ENCODE peak calls at places on chromosome 4, in five cellular contexts. One of them, this sample, is unnamed.

GRCh38 chr4:180190382-180190781 is 2052.8 kb upstream of the TENM3 start:
- DNase-seq in HEK293T: no peak
- DNase-seq in HepG2: no peak
- DNase-seq in GM12878: peak
- DNase-seq in K562: no peak
- DNase-seq in this sample: no peak

GRCh38 chr4:123452585-123452984 is 56.0 kb downstream of the SPRY1 start:
- DNase-seq in K562: no peak
- DNase-seq in GM12878: no peak
- DNase-seq in HepG2: peak
- DNase-seq in HEK293T: no peak
- DNase-seq in this sample: peak

GRCh38 chr4:80179637-80180161 is 17.6 kb upstream of the PRDM8 start:
- DNase-seq in GM12878: no peak
- DNase-seq in HepG2: no peak
- DNase-seq in K562: peak
- DNase-seq in HEK293T: no peak
- DNase-seq in this sample: no peak

GRCh38 chr4:121989715-121990114 is 37.9 kb upstream of the TRPC3 start:
- DNase-seq in K562: peak
- DNase-seq in HEK293T: peak
- DNase-seq in GM12878: no peak
- DNase-seq in HepG2: no peak
- DNase-seq in this sample: no peak

GRCh38 chr4:42151568-42152506 is 618 bp downstream of the BEND4 start:
- DNase-seq in GM12878: no peak
- DNase-seq in K562: no peak
- DNase-seq in HEK293T: peak
- DNase-seq in HepG2: no peak
- DNase-seq in this sample: peak

GRCh38 chr4:29710519-29710918 is 1009.6 kb upstream of the PCDH7 start:
- DNase-seq in HEK293T: no peak
- DNase-seq in HepG2: no peak
- DNase-seq in K562: no peak
- DNase-seq in GM12878: no peak
- DNase-seq in this sample: no peak

GRCh38 chr4:11312389-11312788 is 116.3 kb downstream of the HS3ST1 start:
- DNase-seq in K562: no peak
- DNase-seq in GM12878: no peak
- DNase-seq in HepG2: no peak
- DNase-seq in HEK293T: no peak
- DNase-seq in this sample: no peak

GRCh38 chr4:123977623-123978022 is 581.0 kb downstream of the SPRY1 start:
- DNase-seq in HEK293T: no peak
- DNase-seq in GM12878: no peak
- DNase-seq in K562: no peak
- DNase-seq in HepG2: peak
- DNase-seq in this sample: no peak

GRCh38 chr4:74671074-74671698 is 123.1 kb downstream of the BTC start:
- DNase-seq in GM12878: no peak
- DNase-seq in HepG2: peak
- DNase-seq in K562: peak
- DNase-seq in HEK293T: peak
- DNase-seq in this sample: peak

GRCh38 chr4:1907848-1908525 is 36.8 kb downstream of the NSD2 start:
- DNase-seq in HEK293T: no peak
- DNase-seq in HepG2: no peak
- DNase-seq in K562: no peak
- DNase-seq in GM12878: no peak
- DNase-seq in this sample: no peak

GRCh38 chr4:152255437-152255836 is 280.5 kb downstream of the FBXW7 start:
- DNase-seq in GM12878: peak
- DNase-seq in HepG2: no peak
- DNase-seq in HEK293T: no peak
- DNase-seq in K562: no peak
- DNase-seq in this sample: no peak

GRCh38 chr4:169050308-169050707 is 40.3 kb upstream of the CBR4 start:
- DNase-seq in K562: no peak
- DNase-seq in GM12878: no peak
- DNase-seq in HEK293T: no peak
- DNase-seq in HepG2: no peak
- DNase-seq in this sample: no peak

GRCh38 chr4:147772056-147772455 is 40.2 kb downstream of the ARHGAP10 start:
- DNase-seq in GM12878: no peak
- DNase-seq in HEK293T: no peak
- DNase-seq in HepG2: no peak
- DNase-seq in K562: no peak
- DNase-seq in this sample: no peak

GRCh38 chr4:147285751-147286150 is 195.1 kb upstream of the EDNRA start:
- DNase-seq in HepG2: no peak
- DNase-seq in HEK293T: no peak
- DNase-seq in GM12878: no peak
- DNase-seq in K562: no peak
- DNase-seq in this sample: no peak

GRCh38 chr4:173498023-173498422 is 32.0 kb downstream of the HAND2 start:
- DNase-seq in HepG2: no peak
- DNase-seq in GM12878: no peak
- DNase-seq in HEK293T: no peak
- DNase-seq in K562: no peak
- DNase-seq in this sample: no peak

GRCh38 chr4:173501592-173502150 is 28.4 kb downstream of the HAND2 start:
- DNase-seq in GM12878: no peak
- DNase-seq in HEK293T: no peak
- DNase-seq in HepG2: no peak
- DNase-seq in K562: no peak
- DNase-seq in this sample: no peak

GRCh38 chr4:173500841-173501591 is 29.0 kb downstream of the HAND2 start:
- DNase-seq in K562: no peak
- DNase-seq in HEK293T: no peak
- DNase-seq in HepG2: no peak
- DNase-seq in GM12878: no peak
- DNase-seq in this sample: no peak

GRCh38 chr4:173498771-173499170 is 31.3 kb downstream of the HAND2 start:
- DNase-seq in HepG2: no peak
- DNase-seq in K562: no peak
- DNase-seq in GM12878: no peak
- DNase-seq in HEK293T: no peak
- DNase-seq in this sample: no peak

DNA sequence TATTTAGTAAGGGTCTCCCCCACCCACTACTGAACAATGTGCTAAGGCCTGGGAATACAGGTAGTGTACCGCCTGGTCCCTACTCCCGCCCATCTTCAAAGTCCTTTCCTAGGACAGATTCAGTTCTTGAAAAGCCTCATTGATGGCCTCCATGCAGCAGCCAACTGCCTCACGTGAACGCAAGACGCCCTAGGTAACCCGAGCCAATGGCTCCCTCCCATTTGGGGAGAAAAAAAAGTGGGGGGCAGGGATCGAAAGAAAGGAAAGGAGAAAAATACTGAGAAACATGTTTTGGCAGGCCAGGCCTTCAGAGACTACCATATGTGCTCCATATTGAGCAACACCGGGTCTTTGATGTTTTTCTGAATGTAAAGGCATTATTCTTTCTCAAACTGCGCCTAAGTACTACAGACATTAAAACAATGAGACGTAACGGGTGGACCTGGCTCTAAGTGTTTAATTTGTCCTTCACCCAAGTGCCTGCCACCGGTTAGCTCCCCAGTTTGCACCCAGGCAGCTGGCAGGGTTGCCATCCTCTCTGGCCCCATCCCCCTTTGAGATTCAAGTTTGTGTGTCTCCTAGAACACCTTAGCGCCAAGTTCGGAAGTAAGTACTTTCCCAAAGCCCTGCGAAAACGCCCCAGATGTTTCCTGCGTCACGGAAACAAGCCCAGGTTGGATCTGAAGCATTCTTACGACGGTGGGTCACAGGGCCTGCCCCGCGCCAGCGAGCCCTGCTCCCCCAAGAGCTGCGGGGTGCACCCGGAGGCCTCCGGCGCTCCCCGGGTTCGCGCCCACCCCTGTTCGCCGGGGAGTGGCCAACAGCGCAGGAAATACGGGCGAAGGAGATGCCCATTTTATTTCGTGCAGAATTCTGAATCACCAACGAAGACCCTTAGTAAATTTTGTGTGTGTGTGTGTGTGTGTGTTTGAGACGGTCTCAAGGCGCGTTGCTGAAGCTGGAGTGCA is 30.2 kb downstream of the HAND2 start:
- DNase-seq in HEK293T: no peak
- DNase-seq in GM12878: no peak
- DNase-seq in HepG2: no peak
- DNase-seq in K562: no peak
- DNase-seq in this sample: no peak
- TF ChIP-seq FOXM1 in HEK293T: no peak
- TF ChIP-seq FOXM1 in GM12878: no peak
- TF ChIP-seq FOXM1 in HepG2: no peak
- TF ChIP-seq FOXM1 in K562: no peak
- TF ChIP-seq FOXM1 in this sample: no peak

GRCh38 chr4:138202686-138203085 is 39.5 kb downstream of the SLC7A11 start:
- DNase-seq in K562: no peak
- DNase-seq in HepG2: no peak
- DNase-seq in GM12878: no peak
- DNase-seq in HEK293T: no peak
- DNase-seq in this sample: no peak
- TF ChIP-seq FOXM1 in K562: no peak
- TF ChIP-seq FOXM1 in HepG2: no peak
- TF ChIP-seq FOXM1 in GM12878: no peak
- TF ChIP-seq FOXM1 in HEK293T: no peak
- TF ChIP-seq FOXM1 in this sample: no peak

DNA sequence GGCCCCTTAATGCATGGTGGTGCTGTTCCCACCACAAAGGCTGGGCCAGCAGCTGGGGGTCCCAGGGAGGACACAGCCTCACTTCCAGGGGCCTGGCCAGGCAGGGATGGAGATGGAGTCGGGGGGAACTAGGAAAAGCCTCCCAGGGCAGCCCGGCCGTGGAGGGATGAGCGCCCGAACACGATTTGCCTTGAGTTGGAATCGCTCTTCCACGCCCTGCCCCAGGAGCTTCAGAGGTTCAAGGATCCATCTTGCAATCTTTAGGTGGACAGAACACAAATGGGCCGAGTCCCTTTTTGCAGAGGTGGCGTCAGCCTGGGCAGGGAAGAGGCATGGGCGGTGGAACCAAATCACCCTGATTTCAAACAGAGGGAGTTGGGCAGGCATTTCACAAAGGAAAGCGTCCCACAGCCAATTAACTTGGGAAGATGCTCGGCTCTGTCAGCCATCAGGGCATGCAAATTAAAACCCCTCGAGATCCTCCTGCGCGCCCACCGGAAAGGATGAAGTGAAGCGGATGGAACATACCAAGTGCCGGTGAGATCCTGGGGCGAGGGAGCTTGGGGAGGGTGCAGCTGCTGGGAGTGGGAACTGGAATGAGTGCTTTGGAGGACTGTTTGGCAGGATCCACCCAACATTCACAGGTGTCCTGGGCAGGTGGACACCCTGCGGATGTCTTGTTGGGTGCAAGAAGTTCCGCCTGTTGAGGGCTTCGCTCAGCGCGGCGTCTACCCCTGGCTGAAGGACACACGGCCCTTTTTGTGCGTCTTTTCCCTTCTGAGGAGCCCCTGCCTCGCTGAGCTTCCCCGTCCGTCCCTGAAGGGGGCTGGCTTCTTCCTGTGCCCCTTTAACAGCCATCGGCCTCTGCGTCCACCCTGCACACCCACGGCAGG is 75.7 kb downstream of the HTRA3 start:
- DNase-seq in K562: no peak
- DNase-seq in HepG2: no peak
- DNase-seq in HEK293T: no peak
- DNase-seq in GM12878: no peak
- DNase-seq in this sample: no peak
- TF ChIP-seq FOXM1 in K562: no peak
- TF ChIP-seq FOXM1 in HepG2: no peak
- TF ChIP-seq FOXM1 in HEK293T: no peak
- TF ChIP-seq FOXM1 in GM12878: no peak
- TF ChIP-seq FOXM1 in this sample: no peak

GRCh38 chr4:173464486-173464885 is 65.5 kb downstream of the HAND2 start:
- DNase-seq in HEK293T: no peak
- DNase-seq in K562: no peak
- DNase-seq in HepG2: no peak
- DNase-seq in GM12878: no peak
- DNase-seq in this sample: no peak

GRCh38 chr4:173459857-173460256 is 60.9 kb upstream of the SCRG1 start:
- DNase-seq in HepG2: no peak
- DNase-seq in GM12878: no peak
- DNase-seq in HEK293T: no peak
- DNase-seq in K562: no peak
- DNase-seq in this sample: no peak

GRCh38 chr4:173461170-173461569 is 62.3 kb upstream of the SCRG1 start:
- DNase-seq in K562: no peak
- DNase-seq in HEK293T: no peak
- DNase-seq in GM12878: no peak
- DNase-seq in HepG2: no peak
- DNase-seq in this sample: no peak

GRCh38 chr4:173466101-173466500 is 63.9 kb downstream of the HAND2 start:
- DNase-seq in HepG2: no peak
- DNase-seq in GM12878: no peak
- DNase-seq in HEK293T: no peak
- DNase-seq in K562: no peak
- DNase-seq in this sample: no peak

GRCh38 chr4:173463816-173464215 is 64.9 kb upstream of the SCRG1 start:
- DNase-seq in HepG2: no peak
- DNase-seq in K562: no peak
- DNase-seq in HEK293T: no peak
- DNase-seq in GM12878: no peak
- DNase-seq in this sample: no peak
- TF ChIP-seq FOXM1 in HepG2: no peak
- TF ChIP-seq FOXM1 in K562: no peak
- TF ChIP-seq FOXM1 in HEK293T: no peak
- TF ChIP-seq FOXM1 in GM12878: no peak
- TF ChIP-seq FOXM1 in this sample: no peak

GRCh38 chr4:77797239-77797638 is 21.9 kb downstream of the CNOT6L start:
- DNase-seq in K562: no peak
- DNase-seq in GM12878: no peak
- DNase-seq in HepG2: peak
- DNase-seq in HEK293T: no peak
- DNase-seq in this sample: no peak
- TF ChIP-seq FOXM1 in K562: no peak
- TF ChIP-seq FOXM1 in GM12878: no peak
- TF ChIP-seq FOXM1 in HepG2: no peak
- TF ChIP-seq FOXM1 in HEK293T: no peak
- TF ChIP-seq FOXM1 in this sample: no peak

DNA sequence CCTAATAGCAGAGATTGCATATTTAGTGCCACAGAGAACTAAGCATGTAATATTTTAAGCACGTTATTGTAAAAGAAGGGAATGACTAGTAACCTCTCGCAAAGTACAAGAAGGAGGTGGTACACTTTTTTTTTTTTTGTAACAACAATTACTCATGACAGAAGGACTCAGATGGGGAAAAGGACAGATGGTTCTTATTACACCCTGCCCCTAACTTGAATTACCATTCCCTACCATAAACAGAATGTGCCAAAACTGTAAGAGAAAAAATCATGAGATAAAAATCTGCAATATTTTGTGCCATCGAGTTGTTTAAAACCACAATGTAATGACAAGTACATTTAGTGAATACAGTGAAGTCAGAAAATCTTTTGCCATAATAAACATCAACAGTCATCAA is 33.0 kb upstream of the RAPGEF2 start:
- DNase-seq in K562: no peak
- DNase-seq in HepG2: no peak
- DNase-seq in GM12878: no peak
- DNase-seq in HEK293T: no peak
- DNase-seq in this sample: no peak
- TF ChIP-seq FOXM1 in K562: no peak
- TF ChIP-seq FOXM1 in HepG2: no peak
- TF ChIP-seq FOXM1 in GM12878: no peak
- TF ChIP-seq FOXM1 in HEK293T: no peak
- TF ChIP-seq FOXM1 in this sample: no peak

This sample was measured in SK-N-SH.